ENCODE peak calls at places on chromosomes 16 and 17, in seven cellular contexts. F, A, Y, T, Q, R and V are unnamed samples.

GRCh38 chr17:41967921-41968578 is 1.5 kb downstream of the CNP start:
- DNase-seq in F (peak; percentile 63), A (no peak), Y (no peak), T (no peak), Q (no peak), R (no peak), V (no peak)

GRCh38 chr16:86261379-86261778 is 248.9 kb upstream of the FOXF1 start:
- DNase-seq in F (no peak), A (no peak), Y (no peak), T (no peak), Q (no peak), R (no peak), V (no peak)

GRCh38 chr16:22325598-22326368 is 28.6 kb downstream of the POLR3E start:
- DNase-seq in F (peak; percentile 48), A (no peak), Y (no peak), T (no peak), Q (no peak), R (no peak), V (no peak)

GRCh38 chr16:81994485-81994884 is 16.8 kb downstream of the SDR42E1 start:
- DNase-seq in F (no peak), A (no peak), Y (no peak), T (no peak), Q (no peak), R (no peak), V (no peak)

GRCh38 chr17:44014133-44014436 is 678 bp downstream of the TMEM101 start:
- DNase-seq in F (no peak), A (no peak), Y (no peak), T (no peak), Q (no peak), R (peak; percentile 65), V (no peak)

GRCh38 chr16:89006036-89006752 is 29.2 kb upstream of the CBFA2T3 start:
- DNase-seq in F (no peak), A (no peak), Y (no peak), T (no peak), Q (peak; percentile 19), R (no peak), V (no peak)

GRCh38 chr16:31138621-31139578 is 3.4 kb upstream of the PRSS8 start:
- DNase-seq in F (peak; percentile 94), A (no peak), Y (no peak), T (peak; percentile 91), Q (no peak), R (no peak), V (peak; percentile 94)

GRCh38 chr17:3543453-3543852 is 14.2 kb downstream of the TRPV3 start:
- DNase-seq in F (no peak), A (no peak), Y (no peak), T (no peak), Q (peak; percentile 9), R (no peak), V (no peak)

GRCh38 chr16:396605-397004 is 394 bp upstream of the NME4 start:
- DNase-seq in F (peak; percentile 80), A (no peak), Y (peak; percentile 58), T (peak; percentile 50), Q (no peak), R (peak; percentile 68), V (peak; percentile 54)

GRCh38 chr17:57697891-57698708 is 47.0 kb downstream of the CCDC182 start:
- DNase-seq in F (no peak), A (no peak), Y (no peak), T (no peak), Q (no peak), R (peak; percentile 19), V (no peak)

GRCh38 chr17:58233547-58233946 is 4.8 kb upstream of the LPO start:
- DNase-seq in F (no peak), A (no peak), Y (no peak), T (no peak), Q (no peak), R (no peak), V (no peak)

GRCh38 chr17:42361781-42362186 is 26.5 kb downstream of the STAT3 start:
- DNase-seq in F (peak; percentile 65), A (no peak), Y (no peak), T (no peak), Q (peak; percentile 56), R (no peak), V (no peak)

GRCh38 chr17:12296120-12296727 is 275.5 kb downstream of the MAP2K4 start:
- DNase-seq in F (no peak), A (peak; percentile 24), Y (no peak), T (no peak), Q (no peak), R (peak; percentile 70), V (no peak)

GRCh38 chr17:64459284-64459747 is 10.4 kb downstream of the MILR1 start:
- DNase-seq in F (no peak), A (no peak), Y (no peak), T (no peak), Q (no peak), R (no peak), V (no peak)

GRCh38 chr16:85496145-85496544 is 117.0 kb upstream of the GSE1 start:
- DNase-seq in F (no peak), A (no peak), Y (no peak), T (no peak), Q (no peak), R (no peak), V (no peak)

GRCh38 chr16:54374136-54374535 is 87.5 kb upstream of the IRX3 start:
- DNase-seq in F (no peak), A (no peak), Y (no peak), T (no peak), Q (no peak), R (no peak), V (no peak)

GRCh38 chr16:2532494-2533141 is 1.4 kb upstream of the CEMP1 start:
- DNase-seq in F (peak; percentile 89), A (no peak), Y (peak; percentile 73), T (peak; percentile 94), Q (peak; percentile 81), R (peak; percentile 64), V (peak; percentile 90)

GRCh38 chr16:8956265-8957060 is 7.2 kb downstream of the USP7 start:
- DNase-seq in F (peak; percentile 74), A (no peak), Y (peak; percentile 52), T (no peak), Q (no peak), R (no peak), V (no peak)
- H3K27ac ChIP-seq in F (peak overlapping the region; percentile 69), A (no peak overlapping the region), Y (no peak overlapping the region), T (no peak overlapping the region), Q (no peak overlapping the region), R (no peak overlapping the region), V (no peak overlapping the region)

GRCh38 chr17:30238387-30239088 is 3.0 kb upstream of the SLC6A4 start:
- DNase-seq in F (peak; percentile 43), A (no peak), Y (no peak), T (peak; percentile 6), Q (no peak), R (peak; percentile 30), V (peak; percentile 69)
- H3K27me3 ChIP-seq in F (peaks cover 20% of the 10 kb centered on the region), A (peaks cover 53% of the 10 kb centered on the region), Y (peaks cover 28% of the 10 kb centered on the region), T (no peaks in the 10 kb centered on the region), Q (peaks cover 35% of the 10 kb centered on the region), R (peaks cover 78% of the 10 kb centered on the region), V (no peaks in the 10 kb centered on the region)

GRCh38 chr16:77551352-77551751 is 116.5 kb upstream of the ADAMTS18 start:
- DNase-seq in F (no peak), A (no peak), Y (no peak), T (no peak), Q (no peak), R (no peak), V (no peak)

GRCh38 chr16:77555101-77555500 is 120.3 kb upstream of the ADAMTS18 start:
- DNase-seq in F (no peak), A (no peak), Y (no peak), T (no peak), Q (no peak), R (no peak), V (no peak)

GRCh38 chr16:77556203-77556602 is 121.4 kb upstream of the ADAMTS18 start:
- DNase-seq in F (no peak), A (no peak), Y (no peak), T (peak; percentile 63), Q (no peak), R (peak; percentile 36), V (no peak)

GRCh38 chr16:77555781-77556180 is 120.9 kb upstream of the ADAMTS18 start:
- DNase-seq in F (no peak), A (no peak), Y (no peak), T (peak; percentile 53), Q (no peak), R (no peak), V (no peak)

GRCh38 chr16:77553130-77553529 is 118.3 kb upstream of the ADAMTS18 start:
- DNase-seq in F (no peak), A (no peak), Y (no peak), T (peak; percentile 76), Q (no peak), R (peak; percentile 67), V (no peak)
- H3K9me3 ChIP-seq in F (no peaks in the 10 kb centered on the region), A (no peaks in the 10 kb centered on the region), Y (no peaks in the 10 kb centered on the region), T (no peaks in the 10 kb centered on the region), Q (no peaks in the 10 kb centered on the region), R (no peaks in the 10 kb centered on the region), V (no peaks in the 10 kb centered on the region)

GRCh38 chr16:19884021-19884485 is 595 bp downstream of the GPRC5B start:
- DNase-seq in F (no peak), A (no peak), Y (peak; percentile 23), T (peak; percentile 56), Q (peak; percentile 48), R (peak; percentile 38), V (peak; percentile 72)
- H3K27ac ChIP-seq in F (peak overlapping the region; percentile 10), A (no peak overlapping the region), Y (peak overlapping the region; percentile 68), T (peak overlapping the region; percentile 62), Q (no peak overlapping the region), R (no peak overlapping the region), V (peak overlapping the region; percentile 29)

GRCh38 chr17:17703608-17703919 is 22.3 kb downstream of the RAI1 start:
- DNase-seq in F (no peak), A (no peak), Y (no peak), T (no peak), Q (no peak), R (no peak), V (no peak)
- H3K27me3 ChIP-seq in F (no peaks in the 10 kb centered on the region), A (no peaks in the 10 kb centered on the region), Y (no peaks in the 10 kb centered on the region), T (no peaks in the 10 kb centered on the region), Q (no peaks in the 10 kb centered on the region), R (peaks cover 39% of the 10 kb centered on the region), V (no peaks in the 10 kb centered on the region)

GRCh38 chr17:19702231-19702641 is 14.1 kb downstream of the SLC47A2 start:
- DNase-seq in F (peak; percentile 52), A (no peak), Y (no peak), T (no peak), Q (no peak), R (no peak), V (no peak)

GRCh38 chr17:19705201-19705600 is 11.2 kb downstream of the SLC47A2 start:
- DNase-seq in F (no peak), A (no peak), Y (no peak), T (no peak), Q (no peak), R (no peak), V (peak; percentile 57)

GRCh38 chr17:19705771-19706770 is 10.3 kb downstream of the SLC47A2 start:
- DNase-seq in F (no peak), A (no peak), Y (no peak), T (no peak), Q (no peak), R (no peak), V (no peak)

GRCh38 chr17:19703776-19704371 is 12.5 kb downstream of the SLC47A2 start:
- DNase-seq in F (peak; percentile 92), A (no peak), Y (no peak), T (peak; percentile 40), Q (no peak), R (peak; percentile 58), V (no peak)

GRCh38 chr17:19703106-19703775 is 13.1 kb downstream of the SLC47A2 start:
- DNase-seq in F (no peak), A (no peak), Y (no peak), T (peak; percentile 97), Q (no peak), R (peak; percentile 46), V (no peak)
- H3K9me3 ChIP-seq in F (no peaks in the 10 kb centered on the region), A (no peaks in the 10 kb centered on the region), Y (no peaks in the 10 kb centered on the region), T (no peaks in the 10 kb centered on the region), Q (no peaks in the 10 kb centered on the region), R (no peaks in the 10 kb centered on the region), V (no peaks in the 10 kb centered on the region)